ENCODE peak calls at places on chromosomes 1 and 21, in five cellular contexts. One of them, this sample, is unnamed.

GRCh38 chr1:159492575-159493323 is 43.1 kb downstream of the OR10J5 start:
- DNase-seq in nephron progenitor cell: no peak
- DNase-seq in activated CD8-positive, alpha-beta memory T cell treated with anti-CD3 and anti-CD28 coated beads for 24 hours: no peak
- DNase-seq in A549: peak
- DNase-seq in M059J: peak
- DNase-seq in this sample: no peak

GRCh38 chr21:24895885-24896734 is 711.2 kb downstream of the MRPL39 start:
- DNase-seq in activated CD8-positive, alpha-beta memory T cell treated with anti-CD3 and anti-CD28 coated beads for 24 hours: no peak
- DNase-seq in A549: no peak
- DNase-seq in nephron progenitor cell: no peak
- DNase-seq in M059J: peak
- DNase-seq in this sample: peak

GRCh38 chr1:248243204-248243603 is 12.0 kb downstream of the OR2M4 start:
- DNase-seq in activated CD8-positive, alpha-beta memory T cell treated with anti-CD3 and anti-CD28 coated beads for 24 hours: peak
- DNase-seq in M059J: peak
- DNase-seq in nephron progenitor cell: peak
- DNase-seq in A549: peak
- DNase-seq in this sample: peak

GRCh38 chr1:65505547-65506325 is 85.3 kb downstream of the LEPR start:
- DNase-seq in activated CD8-positive, alpha-beta memory T cell treated with anti-CD3 and anti-CD28 coated beads for 24 hours: no peak
- DNase-seq in A549: no peak
- DNase-seq in M059J: no peak
- DNase-seq in nephron progenitor cell: no peak
- DNase-seq in this sample: no peak

GRCh38 chr1:47918257-47918867 is 78.8 kb downstream of the TRABD2B start:
- DNase-seq in nephron progenitor cell: no peak
- DNase-seq in activated CD8-positive, alpha-beta memory T cell treated with anti-CD3 and anti-CD28 coated beads for 24 hours: no peak
- DNase-seq in M059J: no peak
- DNase-seq in A549: no peak
- DNase-seq in this sample: no peak

GRCh38 chr1:46133181-46133658 is 791 bp upstream of the PIK3R3 start:
- DNase-seq in nephron progenitor cell: no peak
- DNase-seq in activated CD8-positive, alpha-beta memory T cell treated with anti-CD3 and anti-CD28 coated beads for 24 hours: no peak
- DNase-seq in A549: no peak
- DNase-seq in M059J: no peak
- DNase-seq in this sample: peak

GRCh38 chr21:32886339-32886738 is 114.8 kb upstream of the PAXBP1 start:
- DNase-seq in A549: peak
- DNase-seq in M059J: peak
- DNase-seq in nephron progenitor cell: no peak
- DNase-seq in activated CD8-positive, alpha-beta memory T cell treated with anti-CD3 and anti-CD28 coated beads for 24 hours: no peak
- DNase-seq in this sample: no peak

GRCh38 chr1:108871050-108871724 is 5.6 kb upstream of the GPSM2 start:
- DNase-seq in M059J: no peak
- DNase-seq in nephron progenitor cell: no peak
- DNase-seq in A549: no peak
- DNase-seq in activated CD8-positive, alpha-beta memory T cell treated with anti-CD3 and anti-CD28 coated beads for 24 hours: no peak
- DNase-seq in this sample: no peak

GRCh38 chr1:212858461-212859265 is 588 bp downstream of the FLVCR1 start:
- DNase-seq in M059J: peak
- DNase-seq in A549: peak
- DNase-seq in activated CD8-positive, alpha-beta memory T cell treated with anti-CD3 and anti-CD28 coated beads for 24 hours: peak
- DNase-seq in nephron progenitor cell: no peak
- DNase-seq in this sample: peak

GRCh38 chr1:87329756-87330200 is 1.1 kb downstream of the LMO4 start:
- DNase-seq in A549: no peak
- DNase-seq in activated CD8-positive, alpha-beta memory T cell treated with anti-CD3 and anti-CD28 coated beads for 24 hours: no peak
- DNase-seq in M059J: peak
- DNase-seq in nephron progenitor cell: no peak
- DNase-seq in this sample: no peak

GRCh38 chr21:42145569-42146250 is 73.2 kb upstream of the ABCG1 start:
- DNase-seq in M059J: peak
- DNase-seq in nephron progenitor cell: peak
- DNase-seq in activated CD8-positive, alpha-beta memory T cell treated with anti-CD3 and anti-CD28 coated beads for 24 hours: peak
- DNase-seq in A549: peak
- DNase-seq in this sample: peak

GRCh38 chr21:45010096-45010495 is 64.3 kb upstream of the ADARB1 start:
- DNase-seq in activated CD8-positive, alpha-beta memory T cell treated with anti-CD3 and anti-CD28 coated beads for 24 hours: no peak
- DNase-seq in M059J: peak
- DNase-seq in A549: no peak
- DNase-seq in nephron progenitor cell: no peak
- DNase-seq in this sample: no peak

GRCh38 chr1:223844962-223845809 is 561 bp downstream of the TP53BP2 start:
- DNase-seq in A549: peak
- DNase-seq in activated CD8-positive, alpha-beta memory T cell treated with anti-CD3 and anti-CD28 coated beads for 24 hours: peak
- DNase-seq in nephron progenitor cell: peak
- DNase-seq in M059J: peak
- DNase-seq in this sample: peak

GRCh38 chr1:169604781-169605560 is 18.7 kb upstream of the F5 start:
- DNase-seq in M059J: no peak
- DNase-seq in activated CD8-positive, alpha-beta memory T cell treated with anti-CD3 and anti-CD28 coated beads for 24 hours: no peak
- DNase-seq in A549: no peak
- DNase-seq in nephron progenitor cell: no peak
- DNase-seq in this sample: no peak

GRCh38 chr1:8314346-8315280 is 3.3 kb upstream of the SLC45A1 start:
- DNase-seq in activated CD8-positive, alpha-beta memory T cell treated with anti-CD3 and anti-CD28 coated beads for 24 hours: peak
- DNase-seq in M059J: peak
- DNase-seq in A549: peak
- DNase-seq in nephron progenitor cell: peak
- DNase-seq in this sample: peak

GRCh38 chr1:38929476-38929875 is 12.2 kb downstream of the RHBDL2 start:
- DNase-seq in nephron progenitor cell: peak
- DNase-seq in A549: no peak
- DNase-seq in activated CD8-positive, alpha-beta memory T cell treated with anti-CD3 and anti-CD28 coated beads for 24 hours: no peak
- DNase-seq in M059J: no peak
- DNase-seq in this sample: no peak

GRCh38 chr1:174740248-174740990 is 259.3 kb upstream of the CACYBP start:
- DNase-seq in nephron progenitor cell: no peak
- DNase-seq in A549: no peak
- DNase-seq in M059J: no peak
- DNase-seq in activated CD8-positive, alpha-beta memory T cell treated with anti-CD3 and anti-CD28 coated beads for 24 hours: no peak
- DNase-seq in this sample: no peak

GRCh38 chr1:6440198-6441126 is 15.9 kb downstream of the ESPN start:
- DNase-seq in A549: peak
- DNase-seq in activated CD8-positive, alpha-beta memory T cell treated with anti-CD3 and anti-CD28 coated beads for 24 hours: peak
- DNase-seq in M059J: peak
- DNase-seq in nephron progenitor cell: peak
- DNase-seq in this sample: peak

GRCh38 chr1:198212675-198213074 is 55.9 kb downstream of the NEK7 start:
- DNase-seq in A549: peak
- DNase-seq in M059J: peak
- DNase-seq in activated CD8-positive, alpha-beta memory T cell treated with anti-CD3 and anti-CD28 coated beads for 24 hours: no peak
- DNase-seq in nephron progenitor cell: no peak
- DNase-seq in this sample: no peak

GRCh38 chr1:226261818-226262217 is 38.4 kb downstream of the MIXL1 start:
- DNase-seq in M059J: no peak
- DNase-seq in nephron progenitor cell: no peak
- DNase-seq in activated CD8-positive, alpha-beta memory T cell treated with anti-CD3 and anti-CD28 coated beads for 24 hours: no peak
- DNase-seq in A549: no peak
- DNase-seq in this sample: no peak

GRCh38 chr1:166153641-166154350 is 13.0 kb downstream of the FAM78B start:
- DNase-seq in M059J: no peak
- DNase-seq in nephron progenitor cell: no peak
- DNase-seq in A549: no peak
- DNase-seq in activated CD8-positive, alpha-beta memory T cell treated with anti-CD3 and anti-CD28 coated beads for 24 hours: no peak
- DNase-seq in this sample: peak

GRCh38 chr1:91541918-91542533 is 41.4 kb downstream of the CDC7 start:
- DNase-seq in M059J: no peak
- DNase-seq in nephron progenitor cell: no peak
- DNase-seq in A549: no peak
- DNase-seq in activated CD8-positive, alpha-beta memory T cell treated with anti-CD3 and anti-CD28 coated beads for 24 hours: no peak
- DNase-seq in this sample: no peak

GRCh38 chr1:224727351-224727750 is 111.2 kb downstream of the CNIH3 start:
- DNase-seq in nephron progenitor cell: no peak
- DNase-seq in M059J: no peak
- DNase-seq in activated CD8-positive, alpha-beta memory T cell treated with anti-CD3 and anti-CD28 coated beads for 24 hours: no peak
- DNase-seq in A549: no peak
- DNase-seq in this sample: no peak

GRCh38 chr1:94741510-94741909 is 78.6 kb upstream of the SLC44A3 start:
- DNase-seq in nephron progenitor cell: no peak
- DNase-seq in activated CD8-positive, alpha-beta memory T cell treated with anti-CD3 and anti-CD28 coated beads for 24 hours: no peak
- DNase-seq in A549: no peak
- DNase-seq in M059J: peak
- DNase-seq in this sample: no peak

GRCh38 chr1:11790880-11791715 is 14.7 kb downstream of the MTHFR start:
- DNase-seq in M059J: peak
- DNase-seq in A549: peak
- DNase-seq in nephron progenitor cell: no peak
- DNase-seq in activated CD8-positive, alpha-beta memory T cell treated with anti-CD3 and anti-CD28 coated beads for 24 hours: no peak
- DNase-seq in this sample: no peak

GRCh38 chr1:43977376-43978263 is 1.4 kb upstream of the B4GALT2 start:
- DNase-seq in activated CD8-positive, alpha-beta memory T cell treated with anti-CD3 and anti-CD28 coated beads for 24 hours: no peak
- DNase-seq in M059J: no peak
- DNase-seq in nephron progenitor cell: no peak
- DNase-seq in A549: no peak
- DNase-seq in this sample: no peak

GRCh38 chr1:12525311-12526181 is 92.5 kb downstream of the DHRS3 start:
- DNase-seq in nephron progenitor cell: no peak
- DNase-seq in M059J: peak
- DNase-seq in activated CD8-positive, alpha-beta memory T cell treated with anti-CD3 and anti-CD28 coated beads for 24 hours: no peak
- DNase-seq in A549: peak
- DNase-seq in this sample: no peak

GRCh38 chr1:221708987-221709386 is 32.9 kb downstream of the DUSP10 start:
- DNase-seq in M059J: peak
- DNase-seq in A549: peak
- DNase-seq in nephron progenitor cell: no peak
- DNase-seq in activated CD8-positive, alpha-beta memory T cell treated with anti-CD3 and anti-CD28 coated beads for 24 hours: no peak
- DNase-seq in this sample: no peak

GRCh38 chr1:170800243-170800642 is 135.1 kb upstream of the MROH9 start:
- DNase-seq in nephron progenitor cell: no peak
- DNase-seq in M059J: no peak
- DNase-seq in activated CD8-positive, alpha-beta memory T cell treated with anti-CD3 and anti-CD28 coated beads for 24 hours: no peak
- DNase-seq in A549: no peak
- DNase-seq in this sample: no peak

GRCh38 chr1:27349784-27350672 is 8.2 kb downstream of the SYTL1 start:
- DNase-seq in nephron progenitor cell: peak
- DNase-seq in A549: peak
- DNase-seq in activated CD8-positive, alpha-beta memory T cell treated with anti-CD3 and anti-CD28 coated beads for 24 hours: no peak
- DNase-seq in M059J: peak
- DNase-seq in this sample: peak

GRCh38 chr1:27993241-27993640 is 33.5 kb downstream of the XKR8 start:
- DNase-seq in A549: no peak
- DNase-seq in M059J: no peak
- DNase-seq in nephron progenitor cell: no peak
- DNase-seq in activated CD8-positive, alpha-beta memory T cell treated with anti-CD3 and anti-CD28 coated beads for 24 hours: no peak
- DNase-seq in this sample: no peak

GRCh38 chr1:179141592-179142244 is 59.8 kb downstream of the TOR3A start:
- DNase-seq in activated CD8-positive, alpha-beta memory T cell treated with anti-CD3 and anti-CD28 coated beads for 24 hours: no peak
- DNase-seq in M059J: peak
- DNase-seq in nephron progenitor cell: no peak
- DNase-seq in A549: peak
- DNase-seq in this sample: no peak

GRCh38 chr21:42623684-42624083 is 29.7 kb upstream of the PDE9A start:
- DNase-seq in M059J: no peak
- DNase-seq in A549: no peak
- DNase-seq in activated CD8-positive, alpha-beta memory T cell treated with anti-CD3 and anti-CD28 coated beads for 24 hours: no peak
- DNase-seq in nephron progenitor cell: no peak
- DNase-seq in this sample: no peak

GRCh38 chr1:43973981-43974442 is 748 bp upstream of the ATP6V0B start:
- DNase-seq in A549: no peak
- DNase-seq in activated CD8-positive, alpha-beta memory T cell treated with anti-CD3 and anti-CD28 coated beads for 24 hours: no peak
- DNase-seq in M059J: peak
- DNase-seq in nephron progenitor cell: no peak
- DNase-seq in this sample: no peak

GRCh38 chr1:26029864-26030481 is 8.4 kb downstream of the EXTL1 start:
- DNase-seq in A549: no peak
- DNase-seq in activated CD8-positive, alpha-beta memory T cell treated with anti-CD3 and anti-CD28 coated beads for 24 hours: no peak
- DNase-seq in M059J: no peak
- DNase-seq in nephron progenitor cell: no peak
- DNase-seq in this sample: peak

GRCh38 chr1:150152772-150153461 is 3.2 kb downstream of the PLEKHO1 start:
- DNase-seq in nephron progenitor cell: no peak
- DNase-seq in activated CD8-positive, alpha-beta memory T cell treated with anti-CD3 and anti-CD28 coated beads for 24 hours: peak
- DNase-seq in A549: no peak
- DNase-seq in M059J: peak
- DNase-seq in this sample: no peak